ENCODE peak calls at places on chromosome 13, in six cellular contexts. D is EH, H is fibroblast of lung, J is heart left ventricle, F is putamen, Y is lower leg skin. M is an unnamed sample.
A peak's percentile ranks its signal among the peaks of the same experiment; 100 is the strongest.

GRCh38 chr13:72168126-72168525 is 301.1 kb upstream of the DACH1 start:
- DNase-seq in D (no peak), H (no peak), J (no peak), F (no peak), Y (no peak), M (no peak)

GRCh38 chr13:51643114-51643881 is 59.0 kb downstream of the WDFY2 start:
- DNase-seq in D (peak; percentile 99), H (peak; percentile 95), J (no peak), F (no peak), Y (no peak), M (no peak)

GRCh38 chr13:62747152-62747551 is 1331.5 kb upstream of the PCDH20 start:
- DNase-seq in D (no peak), H (no peak), J (no peak), F (no peak), Y (no peak), M (no peak)

GRCh38 chr13:50149932-50150331 is 134.7 kb downstream of the KCNRG start:
- DNase-seq in D (no peak), H (no peak), J (no peak), F (no peak), Y (no peak), M (no peak)

GRCh38 chr13:51832471-51833152 is 12.4 kb downstream of the TMEM272 start:
- DNase-seq in D (peak; percentile 49), H (peak; percentile 8), J (no peak), F (no peak), Y (no peak), M (peak; percentile 70)

GRCh38 chr13:109938255-109938936 is 152.0 kb upstream of the IRS2 start:
- DNase-seq in D (peak; percentile 65), H (peak; percentile 87), J (no peak), F (no peak), Y (no peak), M (no peak)

GRCh38 chr13:28611654-28612131 is 47.2 kb upstream of the POMP start:
- DNase-seq in D (peak; percentile 71), H (peak; percentile 3), J (no peak), F (no peak), Y (no peak), M (peak; percentile 76)

GRCh38 chr13:40895715-40896184 is 106.3 kb downstream of the SLC25A15 start:
- DNase-seq in D (no peak), H (no peak), J (no peak), F (no peak), Y (no peak), M (no peak)

GRCh38 chr13:110883539-110883938 is 31.3 kb downstream of the ANKRD10 start:
- DNase-seq in D (no peak), H (no peak), J (no peak), F (no peak), Y (no peak), M (no peak)

GRCh38 chr13:26015276-26015934 is 36.4 kb downstream of the SHISA2 start:
- DNase-seq in D (no peak), H (no peak), J (no peak), F (peak; percentile 51), Y (no peak), M (no peak)

GRCh38 chr13:38981096-38981495 is 9.5 kb downstream of the STOML3 start:
- DNase-seq in D (no peak), H (no peak), J (no peak), F (no peak), Y (no peak), M (no peak)

GRCh38 chr13:99909836-99910619 is 61.5 kb downstream of the ZIC5 start:
- DNase-seq in D (no peak), H (no peak), J (no peak), F (no peak), Y (no peak), M (no peak)

GRCh38 chr13:41988244-41988643 is 27.3 kb upstream of the VWA8 start:
- DNase-seq in D (no peak), H (no peak), J (no peak), F (no peak), Y (no peak), M (no peak)

GRCh38 chr13:97976551-97977375 is 23.3 kb downstream of the IPO5 start:
- DNase-seq in D (peak; percentile 29), H (no peak), J (peak; percentile 64), F (peak; percentile 1), Y (peak; percentile 86), M (no peak)

GRCh38 chr13:59480857-59481256 is 682.9 kb downstream of the DIAPH3 start:
- DNase-seq in D (peak; percentile 34), H (no peak), J (no peak), F (no peak), Y (no peak), M (no peak)

GRCh38 chr13:29948246-29948645 is 97.8 kb upstream of the UBL3 start:
- DNase-seq in D (peak; percentile 41), H (peak; percentile 45), J (no peak), F (no peak), Y (no peak), M (no peak)

M was measured in KBM-7.